ENCODE peak calls at places on chromosomes 12 and 14, in ten cellular contexts. R is heart right ventricle, J is SK-N-SH, E is tibial nerve, I is cardiac muscle cell, N is transverse colon, L is lower lobe of right lung, Y is HCT116, P is uterus, W is GM23248. U is an unnamed sample. For H3K4me1, the result is how much of the 10 kb centered on the place peaks cover.

GRCh38 chr12:132560831-132561783 is 49.3 kb downstream of the LRCOL1 start:
- DNase-seq in L (peak), R (peak), P (no peak), I (peak), J (peak), E (no peak), Y (peak), W (peak), N (peak), U (no peak)

GRCh38 chr12:132471011-132471857 is 18.7 kb upstream of the FBRSL1 start:
- DNase-seq in N (peak), W (no peak), J (no peak), P (no peak), Y (no peak), L (no peak), E (no peak), R (no peak), I (no peak), U (no peak)

GRCh38 chr12:96354326-96354725 is 45.9 kb downstream of the CDK17 start:
- DNase-seq in I (no peak), N (no peak), P (no peak), L (no peak), J (no peak), W (peak), R (no peak), E (no peak), Y (no peak), U (no peak)

GRCh38 chr14:97706814-97707213 is 909.6 kb downstream of the VRK1 start:
- DNase-seq in J (no peak), I (no peak), Y (no peak), E (no peak), P (no peak), L (no peak), W (no peak), N (no peak), R (no peak), U (no peak)

GRCh38 chr14:95321201-95321600 is 1.5 kb upstream of the CLMN start:
- DNase-seq in R (no peak), I (no peak), N (no peak), P (no peak), W (no peak), E (no peak), Y (no peak), J (no peak), L (no peak), U (no peak)

GRCh38 chr12:116441292-116441691 is 117.9 kb upstream of the MAP1LC3B2 start:
- DNase-seq in E (no peak), I (no peak), N (no peak), L (peak), J (no peak), R (no peak), Y (no peak), W (peak), P (no peak), U (peak)

GRCh38 chr12:16307843-16308475 is 30.5 kb upstream of the SLC15A5 start:
- DNase-seq in J (no peak), L (no peak), N (no peak), P (no peak), I (no peak), R (no peak), E (no peak), Y (no peak), W (no peak), U (no peak)

GRCh38 chr12:78062781-78063180 is 232.1 kb downstream of the NAV3 start:
- DNase-seq in N (peak), R (peak), L (no peak), P (peak), I (peak), E (no peak), Y (no peak), J (no peak), W (peak), U (peak)

GRCh38 chr12:71162832-71163711 is 5.3 kb upstream of the TSPAN8 start:
- DNase-seq in R (no peak), J (no peak), W (no peak), I (no peak), P (no peak), N (no peak), E (no peak), Y (no peak), L (no peak), U (no peak)

GRCh38 chr14:72666610-72667009 is 227.3 kb downstream of the DPF3 start:
- DNase-seq in P (no peak), J (no peak), E (no peak), I (no peak), L (no peak), W (peak), N (no peak), R (no peak), Y (peak), U (no peak)

GRCh38 chr12:123747309-123747708 is 14.8 kb upstream of the DNAH10 start:
- DNase-seq in E (no peak), I (no peak), J (no peak), Y (no peak), W (no peak), N (no peak), R (no peak), P (no peak), L (no peak), U (no peak)

GRCh38 chr12:63978519-63978918 is 134.0 kb downstream of the SRGAP1 start:
- DNase-seq in W (peak), R (no peak), Y (peak), L (no peak), I (peak), E (no peak), J (no peak), N (no peak), P (no peak), U (no peak)

GRCh38 chr12:3273409-3273853 is 196.3 kb downstream of the TSPAN9 start:
- DNase-seq in P (no peak), E (no peak), N (no peak), Y (peak), J (no peak), R (no peak), L (no peak), I (no peak), W (peak), U (no peak)

GRCh38 chr14:76117789-76118188 is 33.9 kb upstream of the GPATCH2L start:
- DNase-seq in L (no peak), J (peak), N (no peak), W (no peak), P (no peak), I (no peak), E (no peak), Y (no peak), R (no peak), U (no peak)

GRCh38 chr14:61566537-61567225 is 128.6 kb upstream of the HIF1A start:
- DNase-seq in L (no peak), Y (no peak), J (no peak), P (no peak), E (no peak), I (peak), N (no peak), W (peak), R (no peak), U (no peak)
- H3K4me1 ChIP-seq in L (half or more), Y (half or more), J (half or more), P (under half), E (under half), I (under half), N (under half), W (half or more), R (under half), U (under half)

GRCh38 chr14:105530446-105531087 is 4.2 kb downstream of the TMEM121 start:
- DNase-seq in L (no peak), J (no peak), I (no peak), W (no peak), E (no peak), P (no peak), N (no peak), R (no peak), Y (no peak), U (peak)
- H3K4me3 ChIP-seq in L (no peak), J (no peak), I (no peak), W (no peak), E (no peak), P (no peak), N (no peak), R (no peak), Y (no peak), U (no peak)

DNA sequence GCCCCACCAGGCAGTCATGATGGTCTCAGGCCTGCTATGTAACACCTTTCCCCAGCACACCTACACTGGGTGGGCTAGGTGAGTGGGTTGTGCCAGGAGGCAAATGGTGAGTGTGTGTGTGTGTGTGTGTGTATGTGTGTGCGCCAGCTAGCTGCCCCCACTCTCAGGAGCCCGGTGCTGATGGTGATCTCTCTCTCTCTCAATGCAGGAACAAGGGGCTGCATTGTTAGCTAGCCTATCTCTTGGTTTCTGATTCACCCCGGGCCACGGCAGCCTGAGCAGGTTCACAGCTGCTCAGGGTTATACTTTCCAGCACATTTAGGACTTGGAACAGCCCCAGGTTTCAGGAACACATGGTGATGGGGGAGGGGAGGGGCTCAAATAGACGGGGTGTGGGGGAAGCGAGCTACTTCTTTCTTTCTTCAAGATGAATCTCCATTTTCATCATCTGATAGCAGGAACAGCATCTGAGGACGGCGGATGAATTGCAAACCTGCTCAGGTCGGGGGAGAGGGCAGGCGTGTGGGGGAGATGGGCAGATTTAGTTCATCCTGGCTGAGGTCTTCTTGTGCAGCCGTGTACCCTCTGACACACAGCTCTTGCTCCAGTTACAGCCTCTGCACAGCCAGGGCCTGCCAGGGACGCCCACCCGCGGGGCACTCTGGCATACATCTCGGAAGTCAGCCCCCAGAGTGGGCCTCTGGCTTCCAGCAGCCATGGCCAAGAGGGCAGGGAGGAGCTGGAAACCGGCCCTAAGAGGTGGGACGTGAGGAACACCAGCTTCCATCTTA is 137.7 kb downstream of the ZFP36L1 start:
- DNase-seq in W (no peak), P (peak), J (peak), Y (no peak), I (peak), L (no peak), E (no peak), R (no peak), N (no peak), U (no peak)
- H3K27ac ChIP-seq in W (no peak), P (peak), J (peak), Y (no peak), I (no peak), L (no peak), E (no peak), R (no peak), N (peak), U (no peak)

GRCh38 chr12:121285856-121286255 is 10.7 kb downstream of the CAMKK2 start:
- DNase-seq in W (no peak), L (no peak), E (no peak), P (no peak), J (no peak), Y (no peak), N (no peak), I (no peak), R (no peak), U (no peak)
- H3K4me1 ChIP-seq in W (under half), L (half or more), E (under half), P (under half), J (under half), Y (under half), N (under half), I (under half), R (under half), U (under half)

DNA sequence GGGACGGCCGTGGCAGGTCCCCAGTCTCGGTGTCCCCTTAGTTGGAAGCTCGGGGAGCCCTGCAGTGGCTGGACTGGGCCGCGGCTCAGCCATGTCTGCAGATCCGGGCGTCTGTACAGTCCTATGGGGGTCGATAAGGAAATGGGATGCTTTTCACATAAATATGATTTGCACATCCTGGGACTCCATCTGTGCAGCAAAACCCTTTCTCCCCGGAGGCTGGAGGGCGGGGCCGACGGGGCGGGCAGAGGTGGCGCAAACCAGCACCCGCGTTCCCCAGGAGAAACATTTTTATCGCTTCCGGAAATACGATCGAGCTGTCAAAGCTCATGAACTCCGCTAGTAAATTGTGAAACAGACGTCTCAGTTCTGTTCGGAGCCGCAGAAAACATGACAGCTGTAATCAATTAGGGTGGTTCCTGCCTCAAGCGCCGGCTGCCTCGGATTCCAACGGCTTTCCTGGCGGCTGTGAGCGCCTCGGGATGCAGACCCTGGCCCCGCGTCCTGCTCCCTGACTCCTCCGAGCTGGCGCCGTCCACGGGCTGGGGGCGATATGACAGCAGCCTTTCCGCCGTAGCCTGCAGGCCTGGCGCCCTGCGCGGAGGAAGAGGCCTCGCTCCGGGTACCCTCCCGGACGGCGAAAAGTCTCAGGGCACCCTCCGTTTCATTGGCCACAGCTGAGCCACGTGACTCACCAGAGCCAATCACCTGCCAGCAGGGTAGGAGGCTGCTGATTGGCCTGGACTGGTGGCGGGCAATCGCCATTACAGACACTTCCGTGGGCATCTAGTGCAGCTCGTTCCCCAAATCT is 23.0 kb downstream of the DIO3 start:
- DNase-seq in Y (no peak), J (peak), E (peak), N (no peak), W (peak), P (peak), I (peak), R (peak), L (no peak), U (no peak)
- H3K4me3 ChIP-seq in Y (no peak), J (peak), E (no peak), N (no peak), W (peak), P (peak), I (no peak), R (no peak), L (no peak), U (no peak)